ENCODE peak calls at places on chromosomes 4 and X, in six cellular contexts. G is GM12891, D is K562, U is HepG2, K is H1, P is GM12878. V is an unnamed sample.

GRCh38 chr4:25457053-25457715 is 80.1 kb downstream of the ANAPC4 start:
- DNase-seq in G (no peak), D (no peak), U (no peak), K (no peak), P (no peak), V (no peak)

GRCh38 chrX:111244238-111244750 is 26.0 kb downstream of the CAPN6 start:
- DNase-seq in G (no peak), D (peak; percentile 3), U (peak; percentile 0), K (no peak), P (no peak), V (no peak)

GRCh38 chr4:51932261-51932660 is 87.9 kb downstream of the LRRC66 start:
- DNase-seq in G (no peak), D (no peak), U (no peak), K (no peak), P (no peak), V (no peak)

GRCh38 chrX:10280061-10280460 is 123.3 kb downstream of the CLCN4 start:
- DNase-seq in G (no peak), D (no peak), U (no peak), K (no peak), P (no peak), V (no peak)

GRCh38 chr4:140296335-140296753 is 77.1 kb upstream of the SCOC start:
- DNase-seq in G (no peak), D (no peak), U (peak; percentile 6), K (no peak), P (no peak), V (no peak)

GRCh38 chr4:7649741-7650531 is 215.2 kb upstream of the PSAPL1 start:
- DNase-seq in G (peak; percentile 48), D (peak; percentile 23), U (no peak), K (no peak), P (peak; percentile 9), V (peak; percentile 34)

GRCh38 chrX:46333550-46333949 is 211.7 kb downstream of the ZNF674 start:
- DNase-seq in G (no peak), D (no peak), U (no peak), K (no peak), P (no peak), V (no peak)

GRCh38 chrX:19624754-19625153 is 109.4 kb upstream of the MAP3K15 start:
- DNase-seq in G (no peak), D (no peak), U (no peak), K (no peak), P (no peak), V (no peak)

GRCh38 chr4:48041535-48042137 is 25.1 kb downstream of the NIPAL1 start:
- DNase-seq in G (no peak), D (no peak), U (no peak), K (no peak), P (no peak), V (no peak)

GRCh38 chr4:38150021-38150671 is 189.9 kb downstream of the PTTG2 start:
- DNase-seq in G (no peak), D (no peak), U (no peak), K (no peak), P (no peak), V (no peak)

DNA sequence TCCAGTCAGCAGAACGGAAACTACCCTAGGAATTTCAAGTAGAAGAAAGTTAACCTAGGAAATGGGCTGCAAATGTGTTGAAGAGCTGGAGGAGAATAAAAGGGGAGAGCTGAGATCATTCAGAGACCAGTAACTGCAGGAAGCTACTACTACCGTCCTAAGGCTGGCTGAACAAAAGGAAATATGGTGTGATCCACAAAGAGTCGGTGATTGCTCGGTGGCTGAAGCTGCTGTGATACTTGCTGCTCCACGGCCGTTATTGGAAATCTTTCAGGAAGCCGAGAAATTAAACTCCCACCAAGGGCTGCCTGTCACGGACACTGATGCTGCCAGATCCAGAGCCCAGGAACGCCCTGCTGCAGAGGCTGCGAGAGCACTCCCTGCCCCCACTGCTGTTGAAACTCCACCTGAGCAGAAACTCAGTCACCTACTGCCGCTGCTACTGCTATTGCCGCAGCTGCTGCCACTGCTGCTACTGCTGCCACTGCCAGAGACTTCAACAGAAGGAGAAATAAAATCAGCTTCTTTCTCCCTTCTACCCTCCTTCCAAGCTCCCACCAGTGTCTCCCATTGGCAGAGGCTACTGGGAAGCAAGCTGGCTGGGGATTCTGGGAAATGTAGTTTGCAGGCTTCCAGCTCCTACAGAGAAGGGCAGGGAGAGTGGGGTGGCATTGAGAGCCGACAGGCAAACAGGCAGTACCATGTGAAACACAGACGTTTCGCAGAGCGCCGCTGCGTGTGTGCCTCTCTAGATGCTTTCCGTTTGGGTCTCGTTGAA is 125.9 kb upstream of the ENPP6 start:
- DNase-seq in G (no peak), D (peak; percentile 65), U (peak; percentile 72), K (no peak), P (peak; percentile 69), V (no peak)
- TF ChIP-seq TAF1 in G (no peak), D (no peak), U (peak; percentile 60), K (peak; percentile 78), P (peak; percentile 52), V (peak; percentile 65)

DNA sequence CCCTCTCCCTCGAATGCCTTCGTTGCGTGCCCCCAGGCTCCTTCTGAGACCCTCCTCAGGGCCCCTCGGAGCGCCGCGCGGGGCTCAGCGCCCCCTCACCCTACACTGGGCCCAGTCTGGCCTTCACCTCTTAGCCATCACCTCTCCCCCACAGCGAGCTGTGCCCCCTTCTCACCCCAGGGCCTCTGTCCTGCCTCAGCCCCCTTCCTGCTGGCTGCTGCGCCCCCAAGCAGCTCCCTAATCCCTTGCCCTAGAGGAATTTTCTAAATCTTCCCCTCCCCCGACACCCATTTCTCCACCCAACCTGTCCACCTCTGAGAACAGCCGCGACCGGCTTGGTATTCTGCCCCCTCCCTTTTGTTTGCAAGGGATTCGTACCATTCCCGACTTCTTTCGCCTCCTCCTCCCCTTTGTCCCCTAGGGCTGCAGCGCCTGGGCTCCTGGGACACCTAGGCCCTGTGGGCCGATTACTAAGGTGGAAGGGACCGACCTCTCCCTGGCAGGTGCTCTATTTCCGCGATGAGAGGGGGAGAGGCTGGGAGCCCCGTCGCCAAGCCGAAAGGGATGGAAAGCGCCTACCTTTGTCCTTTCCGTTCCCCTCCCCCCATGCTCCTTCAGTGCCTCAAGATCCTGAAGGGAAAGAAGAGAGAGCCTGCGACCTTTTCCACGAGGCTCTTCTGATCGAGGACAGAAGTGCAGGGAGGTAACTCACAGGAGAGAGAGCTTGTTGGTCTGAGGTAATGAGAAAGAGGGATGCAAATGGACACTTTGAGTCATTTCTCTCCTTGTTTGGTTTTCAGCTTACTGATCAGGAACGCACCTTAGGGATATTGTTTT is 10.9 kb downstream of the DLG3 start:
- DNase-seq in G (no peak), D (no peak), U (no peak), K (no peak), P (no peak), V (no peak)
- TF ChIP-seq POLR2A in G (no peak), D (peak; percentile 5), U (no peak), K (no peak), P (no peak), V (no peak)

GRCh38 chrX:140317462-140317861 is 187.4 kb downstream of the SOX3 start:
- DNase-seq in G (no peak), D (no peak), U (no peak), K (no peak), P (no peak), V (no peak)

DNA sequence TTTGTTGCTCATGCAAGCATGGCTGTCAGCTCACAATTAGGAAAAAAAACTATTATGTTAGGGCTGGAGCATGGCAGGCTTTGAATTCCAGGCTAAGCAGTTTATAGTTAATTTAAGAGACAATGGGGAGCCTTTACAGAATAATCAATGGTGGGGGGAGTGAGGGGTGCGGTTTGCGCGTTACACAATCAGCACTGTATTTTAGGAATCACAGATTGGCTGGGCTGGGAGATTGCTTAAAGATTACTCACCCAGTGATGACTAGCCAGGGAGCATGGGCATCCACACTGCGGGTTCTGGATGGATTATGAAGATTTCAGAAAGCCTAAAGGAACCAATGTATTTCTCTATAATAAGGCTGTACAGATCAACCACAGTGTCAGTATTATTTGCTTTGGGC is 186.6 kb downstream of the SOX3 start:
- DNase-seq in G (no peak), D (no peak), U (no peak), K (no peak), P (no peak), V (no peak)
- TF ChIP-seq TAF1 in G (no peak), D (no peak), U (no peak), K (no peak), P (no peak), V (no peak)

GRCh38 chr4:108619372-108620100 is 840 bp upstream of the RPL34 start:
- DNase-seq in G (no peak), D (peak; percentile 68), U (no peak), K (no peak), P (no peak), V (no peak)

GRCh38 chr4:108622828-108623227 is 2.5 kb downstream of the RPL34 start:
- DNase-seq in G (no peak), D (no peak), U (no peak), K (no peak), P (no peak), V (no peak)

GRCh38 chr4:108620101-108620932 is at the start of gene RPL34:
- DNase-seq in G (peak; percentile 45), D (peak; percentile 99), U (peak; percentile 97), K (peak; percentile 77), P (peak; percentile 98), V (peak; percentile 51)

GRCh38 chr4:108622022-108622421 is 1.6 kb downstream of the RPL34 start:
- DNase-seq in G (no peak), D (no peak), U (no peak), K (no peak), P (no peak), V (no peak)

GRCh38 chr4:108620933-108621905 is 843 bp downstream of the RPL34 start:
- DNase-seq in G (no peak), D (no peak), U (no peak), K (no peak), P (no peak), V (no peak)
- TF ChIP-seq POLR2A in G (no peak), D (no peak), U (no peak), K (no peak), P (no peak), V (no peak)

GRCh38 chr4:105022811-105023667 is 123.6 kb upstream of the TET2 start:
- DNase-seq in G (no peak), D (peak; percentile 37), U (no peak), K (no peak), P (no peak), V (no peak)
- TF ChIP-seq TAF1 in G (no peak), D (no peak), U (no peak), K (no peak), P (no peak), V (no peak)

GRCh38 chrX:47958943-47959342 is 44.8 kb downstream of the ZNF182 start:
- DNase-seq in G (no peak), D (peak; percentile 41), U (peak; percentile 21), K (no peak), P (no peak), V (no peak)
- TF ChIP-seq POLR2A in G (no peak), D (no peak), U (no peak), K (no peak), P (no peak), V (no peak)

GRCh38 chrX:118346258-118347094 is 570 bp downstream of the WDR44 start:
- DNase-seq in G (no peak), D (peak; percentile 67), U (peak; percentile 7), K (no peak), P (no peak), V (no peak)
- TF ChIP-seq TAF1 in G (no peak), D (no peak), U (no peak), K (no peak), P (peak; percentile 26), V (no peak)